ENCODE peak calls at places on chromosomes 13 and 19, in seven cellular contexts. D is GM12878; I is endodermal cell; T is Peyer's patch; K is CD8-positive, alpha-beta T cell; X is PC-9; A is PC-3. U is an unnamed sample. For H3K4me1, the result is how much of the 10 kb centered on the place peaks cover.

GRCh38 chr13:107866007-107866665 is 349.2 kb downstream of the LIG4 start:
- DNase-seq in D (no peak), I (peak), T (no peak), K (no peak), X (no peak), A (peak), U (no peak)

GRCh38 chr19:55300821-55301458 is 17.1 kb downstream of the BRSK1 start:
- DNase-seq in D (no peak), I (peak), T (no peak), K (no peak), X (no peak), A (no peak), U (no peak)

GRCh38 chr19:29245221-29245620 is 32.3 kb upstream of the UQCRFS1 start:
- DNase-seq in D (no peak), I (no peak), T (no peak), K (no peak), X (no peak), A (no peak), U (no peak)

GRCh38 chr13:111965466-111966214 is 101.3 kb upstream of the SOX1 start:
- DNase-seq in D (no peak), I (no peak), T (no peak), K (no peak), X (no peak), A (no peak), U (no peak)

GRCh38 chr19:6737284-6737872 is at the start of gene GPR108:
- DNase-seq in D (peak), I (peak), T (peak), K (peak), X (peak), A (peak), U (peak)

GRCh38 chr13:65966991-65967451 is 1263.1 kb downstream of the PCDH9 start:
- DNase-seq in D (no peak), I (peak), T (no peak), K (no peak), X (no peak), A (peak), U (no peak)

GRCh38 chr13:40109324-40109958 is 454.0 kb downstream of the COG6 start:
- DNase-seq in D (no peak), I (no peak), T (no peak), K (no peak), X (peak), A (peak), U (no peak)

GRCh38 chr19:29988351-29988750 is 46.3 kb downstream of the URI1 start:
- DNase-seq in D (no peak), I (peak), T (no peak), K (no peak), X (no peak), A (no peak), U (no peak)

GRCh38 chr19:1492474-1493006 is 1.6 kb downstream of the REEP6 start:
- DNase-seq in D (no peak), I (no peak), T (peak), K (no peak), X (peak), A (peak), U (no peak)

GRCh38 chr19:4647676-4648644 is 8.6 kb downstream of the TNFAIP8L1 start:
- DNase-seq in D (no peak), I (peak), T (no peak), K (no peak), X (no peak), A (no peak), U (peak)
- H3K27ac ChIP-seq in D (peak), I (peak), T (peak), K (no peak), X (no peak), A (no peak), U (peak)

GRCh38 chr13:113002206-113002821 is 33.3 kb downstream of the MCF2L start:
- DNase-seq in D (no peak), I (peak), T (no peak), K (no peak), X (peak), A (no peak), U (no peak)
- H3K4me3 ChIP-seq in D (no peak), I (no peak), T (peak), K (no peak), X (peak), A (no peak), U (peak)

DNA sequence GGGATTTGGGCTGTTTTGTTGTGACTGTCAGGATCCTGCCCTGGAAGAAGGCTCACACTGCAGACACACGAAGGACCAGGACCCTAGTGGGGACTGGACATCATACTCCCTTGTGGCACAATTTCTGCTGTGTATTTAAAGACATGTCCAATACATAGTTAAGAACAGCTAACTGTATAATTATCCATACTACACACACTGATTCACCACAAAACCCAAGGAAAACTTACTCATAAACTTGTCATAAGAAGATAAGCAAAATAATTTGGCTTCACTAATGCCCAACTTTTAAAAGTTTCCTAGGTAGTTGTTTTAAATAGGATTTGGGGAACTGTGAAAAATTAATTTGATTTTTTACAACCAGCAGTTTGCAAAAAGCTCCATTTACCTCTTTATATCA is 46.1 kb downstream of the LATS2 start:
- DNase-seq in D (no peak), I (no peak), T (no peak), K (no peak), X (no peak), A (peak), U (no peak)
- H3K4me1 ChIP-seq in D (under half), I (under half), T (under half), K (under half), X (under half), A (under half), U (half or more)

GRCh38 chr13:49082653-49083536 is 107.2 kb downstream of the FNDC3A start:
- DNase-seq in D (peak), I (no peak), T (no peak), K (no peak), X (no peak), A (no peak), U (no peak)
- H3K27ac ChIP-seq in D (peak), I (no peak), T (no peak), K (no peak), X (no peak), A (no peak), U (no peak)

DNA sequence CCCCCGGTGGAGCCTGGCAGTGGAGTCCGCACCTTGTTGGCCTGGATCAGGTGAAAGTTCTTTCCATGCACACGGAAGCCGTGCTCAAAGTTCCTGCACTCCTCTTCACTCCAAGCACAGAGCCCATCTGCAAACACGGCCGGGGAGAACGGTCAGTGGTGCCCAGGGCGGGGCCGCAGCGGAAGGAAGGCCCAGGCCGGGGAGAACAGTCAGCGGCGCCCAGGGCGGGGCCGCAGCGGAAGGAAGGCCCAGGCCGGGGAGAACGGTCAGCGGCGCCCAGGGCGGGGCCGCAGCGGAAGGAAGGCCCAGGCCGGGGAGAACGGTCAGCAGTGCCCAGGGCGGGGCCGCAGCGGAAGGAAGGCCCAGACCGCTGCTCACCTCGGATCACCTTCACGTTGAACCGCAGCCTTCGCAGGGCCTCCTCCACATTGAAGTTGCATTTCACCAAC is 20.6 kb upstream of the PLPP2 start:
- DNase-seq in D (no peak), I (no peak), T (peak), K (no peak), X (no peak), A (no peak), U (peak)
- H3K4me3 ChIP-seq in D (no peak), I (no peak), T (no peak), K (no peak), X (no peak), A (no peak), U (peak)